ENCODE peak calls at places on chromosome 17, in nine cellular contexts. V is caudate nucleus, Y is PC-9, S is left ventricle myocardium inferior, E is endodermal cell, B is fibroblast of lung, Z is aorta, K is A549, F is heart left ventricle. P is an unnamed sample.

GRCh38 chr17:82170412-82170961 is 42.2 kb downstream of the CCDC57 start:
- DNase-seq in V (no peak), Y (no peak), S (peak), E (peak), B (no peak), Z (peak), K (no peak), F (no peak), P (no peak)

GRCh38 chr17:43935926-43936261 is 6.4 kb downstream of the PPY start:
- DNase-seq in V (no peak), Y (no peak), S (no peak), E (no peak), B (no peak), Z (no peak), K (no peak), F (no peak), P (no peak)

GRCh38 chr17:42917236-42917603 is 16.6 kb downstream of the G6PC1 start:
- DNase-seq in V (no peak), Y (no peak), S (no peak), E (no peak), B (no peak), Z (no peak), K (no peak), F (no peak), P (peak)

GRCh38 chr17:11150946-11151345 is 90.1 kb upstream of the SHISA6 start:
- DNase-seq in V (no peak), Y (no peak), S (no peak), E (no peak), B (no peak), Z (no peak), K (no peak), F (no peak), P (no peak)

GRCh38 chr17:65987988-65988387 is 203.9 kb downstream of the CEP112 start:
- DNase-seq in V (no peak), Y (peak), S (no peak), E (peak), B (peak), Z (no peak), K (peak), F (no peak), P (no peak)

GRCh38 chr17:58284613-58285421 is 4.1 kb upstream of the MPO start:
- DNase-seq in V (no peak), Y (no peak), S (no peak), E (peak), B (no peak), Z (no peak), K (no peak), F (no peak), P (no peak)

GRCh38 chr17:1056761-1057160 is 59.8 kb downstream of the TIMM22 start:
- DNase-seq in V (no peak), Y (no peak), S (no peak), E (peak), B (no peak), Z (peak), K (no peak), F (no peak), P (no peak)

GRCh38 chr17:39663340-39663687 is 1.8 kb upstream of the TCAP start:
- DNase-seq in V (no peak), Y (peak), S (no peak), E (no peak), B (no peak), Z (no peak), K (no peak), F (no peak), P (no peak)

GRCh38 chr17:16999931-17000625 is 28.2 kb upstream of the TNFRSF13B start:
- DNase-seq in V (no peak), Y (no peak), S (peak), E (no peak), B (no peak), Z (no peak), K (no peak), F (no peak), P (no peak)

GRCh38 chr17:2564876-2565275 is 28.6 kb upstream of the PAFAH1B1 start:
- DNase-seq in V (no peak), Y (peak), S (no peak), E (no peak), B (no peak), Z (no peak), K (peak), F (no peak), P (no peak)

GRCh38 chr17:44436336-44436735 is 46.9 kb upstream of the ITGA2B start:
- DNase-seq in V (no peak), Y (no peak), S (no peak), E (no peak), B (no peak), Z (no peak), K (no peak), F (no peak), P (no peak)

GRCh38 chr17:43830510-43831145 is 2.3 kb downstream of the MPP3 start:
- DNase-seq in V (no peak), Y (no peak), S (no peak), E (no peak), B (no peak), Z (no peak), K (no peak), F (no peak), P (no peak)

GRCh38 chr17:75155191-75155601 is 884 bp upstream of the JPT1 start:
- DNase-seq in V (no peak), Y (no peak), S (no peak), E (peak), B (no peak), Z (no peak), K (no peak), F (no peak), P (peak)

GRCh38 chr17:78144146-78144719 is 2.0 kb upstream of the C17orf99 start:
- DNase-seq in V (peak), Y (peak), S (peak), E (peak), B (peak), Z (peak), K (peak), F (peak), P (peak)

GRCh38 chr17:81930142-81931125 is 2.9 kb upstream of the MAFG start:
- DNase-seq in V (no peak), Y (no peak), S (peak), E (peak), B (no peak), Z (peak), K (no peak), F (no peak), P (no peak)

GRCh38 chr17:65139045-65139764 is 2.0 kb downstream of the RGS9 start:
- DNase-seq in V (no peak), Y (no peak), S (no peak), E (no peak), B (no peak), Z (no peak), K (no peak), F (no peak), P (no peak)

GRCh38 chr17:68011199-68011665 is 15.0 kb upstream of the C17orf58 start:
- DNase-seq in V (peak), Y (peak), S (peak), E (peak), B (peak), Z (peak), K (peak), F (peak), P (peak)

GRCh38 chr17:3730881-3731429 is 7.3 kb downstream of the HASPIN start:
- DNase-seq in V (no peak), Y (no peak), S (no peak), E (peak), B (no peak), Z (no peak), K (no peak), F (no peak), P (no peak)

GRCh38 chr17:32671891-32672290 is 185.1 kb downstream of the CDK5R1 start:
- DNase-seq in V (no peak), Y (no peak), S (peak), E (no peak), B (peak), Z (peak), K (no peak), F (peak), P (peak)

GRCh38 chr17:28807925-28808641 is 34.5 kb downstream of the FAM222B start:
- DNase-seq in V (no peak), Y (peak), S (no peak), E (peak), B (peak), Z (no peak), K (peak), F (no peak), P (no peak)

GRCh38 chr17:285751-286422 is 66.7 kb downstream of the RPH3AL start:
- DNase-seq in V (no peak), Y (no peak), S (no peak), E (no peak), B (no peak), Z (peak), K (no peak), F (no peak), P (no peak)

GRCh38 chr17:29778936-29779811 is 150.9 kb downstream of the SSH2 start:
- DNase-seq in V (peak), Y (peak), S (peak), E (peak), B (peak), Z (peak), K (peak), F (peak), P (peak)

GRCh38 chr17:79176792-79177601 is 102.4 kb downstream of the ENGASE start:
- DNase-seq in V (no peak), Y (no peak), S (no peak), E (peak), B (no peak), Z (no peak), K (no peak), F (no peak), P (no peak)

GRCh38 chr17:28718317-28718672 is 627 bp upstream of the RAB34 start:
- DNase-seq in V (no peak), Y (no peak), S (no peak), E (no peak), B (no peak), Z (no peak), K (no peak), F (no peak), P (no peak)

GRCh38 chr17:2002767-2003329 is 22.3 kb downstream of the RTN4RL1 start:
- DNase-seq in V (peak), Y (no peak), S (no peak), E (peak), B (no peak), Z (no peak), K (no peak), F (no peak), P (no peak)

GRCh38 chr17:41734139-41734948 is at the start of gene HAP1:
- DNase-seq in V (peak), Y (peak), S (no peak), E (peak), B (peak), Z (no peak), K (peak), F (no peak), P (no peak)

GRCh38 chr17:45307290-45308015 is 9.4 kb downstream of the MAP3K14 start:
- DNase-seq in V (no peak), Y (no peak), S (no peak), E (no peak), B (peak), Z (no peak), K (peak), F (no peak), P (peak)

GRCh38 chr17:19654342-19654886 is 5.9 kb downstream of the ALDH3A2 start:
- DNase-seq in V (no peak), Y (no peak), S (no peak), E (no peak), B (no peak), Z (no peak), K (no peak), F (no peak), P (no peak)

GRCh38 chr17:19650826-19651225 is 2.3 kb downstream of the ALDH3A2 start:
- DNase-seq in V (no peak), Y (no peak), S (no peak), E (no peak), B (peak), Z (no peak), K (no peak), F (no peak), P (no peak)

GRCh38 chr17:19652595-19652994 is 4.0 kb downstream of the ALDH3A2 start:
- DNase-seq in V (no peak), Y (no peak), S (no peak), E (no peak), B (no peak), Z (no peak), K (no peak), F (no peak), P (no peak)

GRCh38 chr17:19648475-19649406 is at the start of gene ALDH3A2:
- DNase-seq in V (peak), Y (peak), S (peak), E (peak), B (peak), Z (peak), K (peak), F (peak), P (peak)

GRCh38 chr17:19651461-19652238 is 3.1 kb downstream of the ALDH3A2 start:
- DNase-seq in V (no peak), Y (peak), S (no peak), E (no peak), B (no peak), Z (no peak), K (no peak), F (no peak), P (no peak)
- H3K27ac ChIP-seq in V (peak), Y (peak), S (peak), E (no peak), B (no peak), Z (peak), K (peak), F (peak), P (peak)

DNA sequence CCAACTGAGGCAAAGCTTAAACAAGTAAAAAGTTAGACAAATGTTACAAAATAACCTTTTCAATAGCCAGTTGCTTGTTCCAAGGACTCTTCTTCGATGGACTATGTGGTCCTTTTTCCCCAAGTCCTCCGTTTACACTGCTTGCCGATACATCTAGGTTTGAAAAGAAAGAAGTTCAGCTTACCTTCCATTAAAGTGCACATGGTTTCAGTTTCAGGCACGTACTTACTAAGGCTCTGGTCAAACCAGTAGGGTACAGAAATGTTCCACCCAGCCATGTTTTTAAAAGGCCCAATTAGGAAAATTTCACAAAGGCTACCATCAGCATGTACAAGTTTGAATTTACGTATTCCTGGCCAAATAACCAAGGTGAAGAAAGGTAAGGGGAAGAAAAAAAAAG is 2.1 kb downstream of the SRSF2 start:
- DNase-seq in V (no peak), Y (no peak), S (no peak), E (no peak), B (peak), Z (no peak), K (peak), F (no peak), P (no peak)
- H3K27ac ChIP-seq in V (no peak), Y (peak), S (peak), E (no peak), B (peak), Z (no peak), K (peak), F (peak), P (peak)

DNA sequence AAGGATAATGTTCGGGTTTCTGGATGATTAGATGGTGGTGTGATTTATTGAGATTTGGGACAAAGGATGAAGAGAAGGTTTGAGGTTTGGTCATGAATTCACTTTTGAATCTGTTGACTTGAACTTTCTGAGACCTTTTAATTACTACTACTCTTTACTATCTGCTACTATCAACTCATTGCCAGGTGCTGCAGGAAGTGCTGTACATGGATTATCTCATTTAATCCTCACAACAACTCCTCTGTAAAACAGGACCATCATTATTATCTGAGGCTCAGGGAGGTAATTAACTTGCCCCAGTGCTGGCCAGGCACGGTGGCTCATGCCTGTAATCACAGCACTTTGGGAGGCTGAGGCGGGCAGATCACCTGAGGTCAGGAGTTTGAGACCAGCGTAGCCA is 2.9 kb upstream of the ANKRD40 start:
- DNase-seq in V (no peak), Y (no peak), S (no peak), E (no peak), B (no peak), Z (no peak), K (no peak), F (no peak), P (no peak)
- H3K27ac ChIP-seq in V (no peak), Y (no peak), S (no peak), E (no peak), B (no peak), Z (no peak), K (no peak), F (no peak), P (peak)

GRCh38 chr17:70604854-70605253 is 435.5 kb downstream of the KCNJ2 start:
- DNase-seq in V (no peak), Y (no peak), S (no peak), E (no peak), B (no peak), Z (no peak), K (peak), F (no peak), P (no peak)

GRCh38 chr17:70610161-70610560 is 440.8 kb downstream of the KCNJ2 start:
- DNase-seq in V (no peak), Y (no peak), S (no peak), E (no peak), B (no peak), Z (no peak), K (no peak), F (no peak), P (no peak)

GRCh38 chr17:70609566-70609965 is 440.2 kb downstream of the KCNJ2 start:
- DNase-seq in V (peak), Y (no peak), S (no peak), E (no peak), B (no peak), Z (no peak), K (no peak), F (no peak), P (no peak)

GRCh38 chr17:70608193-70608592 is 438.9 kb downstream of the KCNJ2 start:
- DNase-seq in V (no peak), Y (no peak), S (no peak), E (no peak), B (no peak), Z (no peak), K (peak), F (no peak), P (no peak)

GRCh38 chr17:70608957-70609356 is 439.6 kb downstream of the KCNJ2 start:
- DNase-seq in V (no peak), Y (no peak), S (no peak), E (no peak), B (no peak), Z (no peak), K (no peak), F (no peak), P (no peak)
- H3K27ac ChIP-seq in V (peak), Y (no peak), S (no peak), E (no peak), B (no peak), Z (no peak), K (no peak), F (no peak), P (no peak)

DNA sequence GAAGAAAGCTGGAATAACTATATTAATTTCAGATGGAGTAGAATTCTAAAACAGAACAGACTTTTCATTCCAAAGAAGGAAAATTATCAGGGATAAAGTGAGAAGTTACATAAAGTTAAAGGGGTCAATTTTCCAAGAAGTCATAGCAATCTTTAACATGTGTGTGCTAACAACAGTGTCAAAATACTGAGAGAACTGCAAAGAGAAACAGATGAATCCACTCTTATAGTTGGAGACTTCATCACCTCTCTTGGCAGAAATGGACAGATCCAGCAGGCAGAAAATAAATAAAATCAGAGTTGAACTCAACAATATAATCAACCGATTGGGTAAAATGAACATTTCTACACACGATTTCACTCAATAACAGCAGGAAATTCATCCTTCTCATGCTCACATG is 5.4 kb downstream of the ABCA9 start:
- DNase-seq in V (no peak), Y (no peak), S (no peak), E (no peak), B (no peak), Z (no peak), K (no peak), F (no peak), P (no peak)
- H3K27ac ChIP-seq in V (no peak), Y (no peak), S (peak), E (no peak), B (no peak), Z (no peak), K (no peak), F (no peak), P (no peak)

GRCh38 chr17:27446569-27447301 is 9.5 kb upstream of the KSR1 start:
- DNase-seq in V (no peak), Y (no peak), S (no peak), E (no peak), B (peak), Z (no peak), K (peak), F (no peak), P (no peak)
- H3K27ac ChIP-seq in V (no peak), Y (no peak), S (no peak), E (no peak), B (peak), Z (no peak), K (peak), F (no peak), P (no peak)

DNA sequence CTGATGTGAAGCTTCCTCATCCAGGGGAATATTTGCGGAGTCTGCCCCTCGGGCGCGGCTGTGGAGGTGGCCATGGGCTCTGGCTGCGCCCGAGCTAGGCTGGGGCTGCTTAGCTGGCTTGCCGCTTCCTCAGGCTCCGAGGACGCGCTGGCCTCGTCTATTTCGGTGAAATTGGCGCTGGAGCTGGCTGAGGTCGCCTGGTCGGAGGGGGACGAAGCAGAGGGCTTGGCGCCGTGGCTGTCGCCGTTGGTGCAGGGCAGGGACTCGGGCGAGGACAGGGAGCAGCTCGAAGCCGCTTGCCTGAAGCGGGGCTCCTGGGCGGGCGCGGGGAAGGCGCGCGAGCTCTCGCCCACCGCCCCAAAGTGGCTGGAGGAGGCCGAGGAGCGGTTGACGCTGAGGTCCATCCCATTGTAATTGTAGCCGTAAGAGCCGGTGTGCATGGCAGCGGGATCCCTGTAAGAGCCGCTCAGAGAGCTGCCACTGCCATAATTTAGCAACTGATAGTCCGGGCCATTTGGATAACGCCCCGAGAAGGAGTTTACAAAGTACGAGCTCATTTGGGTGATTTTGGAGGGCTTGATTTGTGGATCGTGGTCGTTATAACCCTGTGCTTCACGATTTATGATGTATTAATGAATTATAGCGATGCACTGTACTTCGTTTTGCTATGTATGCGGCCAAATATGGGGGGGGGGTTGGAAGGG is at the start of gene HOXB5:
- DNase-seq in V (no peak), Y (no peak), S (no peak), E (peak), B (no peak), Z (no peak), K (no peak), F (no peak), P (no peak)
- H3K27ac ChIP-seq in V (no peak), Y (no peak), S (no peak), E (no peak), B (peak), Z (no peak), K (peak), F (no peak), P (no peak)

DNA sequence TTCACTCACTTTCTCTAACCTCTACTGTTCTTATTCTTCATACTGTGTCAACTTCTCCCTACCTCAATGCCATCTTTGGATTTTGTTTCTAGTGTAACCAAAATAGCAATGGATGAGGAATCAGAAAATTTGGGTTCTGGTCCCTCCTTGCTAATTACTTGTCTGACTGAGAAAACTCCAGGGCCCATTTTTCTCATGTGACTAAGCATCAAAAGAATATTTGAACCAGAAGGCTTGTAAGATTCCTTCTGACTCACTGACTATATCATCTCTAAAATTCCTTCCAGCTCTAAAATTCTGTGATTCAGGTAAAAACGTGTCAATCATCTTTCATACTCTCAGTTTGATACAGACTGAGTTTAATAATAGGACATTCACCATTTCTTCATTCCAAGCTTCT is 57.9 kb downstream of the BRIP1 start:
- DNase-seq in V (no peak), Y (no peak), S (no peak), E (no peak), B (peak), Z (no peak), K (no peak), F (no peak), P (no peak)
- H3K27ac ChIP-seq in V (no peak), Y (peak), S (no peak), E (no peak), B (peak), Z (no peak), K (no peak), F (no peak), P (no peak)

P was measured in tibial artery.